ENCODE peak calls at places on chromosome 17, in five cellular contexts. E is foreskin fibroblast, V is IMR-90, O is endothelial cell, Z is hepatocyte. Q is an unnamed sample.

GRCh38 chr17:50344712-50345380 is 1.1 kb upstream of the XYLT2 start:
- DNase-seq in V (no peak), E (peak), Z (no peak), O (no peak), Q (no peak)

GRCh38 chr17:60157487-60158040 is 7.8 kb downstream of the CA4 start:
- DNase-seq in V (no peak), O (no peak), E (no peak), Z (peak), Q (no peak)

GRCh38 chr17:39617446-39618251 is 9.1 kb upstream of the PPP1R1B start:
- DNase-seq in Z (peak), O (no peak), E (peak), V (peak), Q (peak)

GRCh38 chr17:74472890-74473289 is 6.5 kb downstream of the CD300A start:
- DNase-seq in O (no peak), E (no peak), Z (no peak), V (no peak), Q (no peak)

GRCh38 chr17:16052486-16052885 is 52.9 kb downstream of the TTC19 start:
- DNase-seq in O (no peak), Z (no peak), E (peak), V (peak), Q (peak)

GRCh38 chr17:82876602-82877391 is 37.0 kb upstream of the ZNF750 start:
- DNase-seq in E (peak), O (peak), Z (peak), V (peak), Q (peak)

GRCh38 chr17:80453980-80454556 is 22.3 kb downstream of the NPTX1 start:
- DNase-seq in Z (no peak), O (no peak), E (no peak), V (no peak), Q (no peak)

GRCh38 chr17:42937712-42938596 is 26.3 kb downstream of the AARSD1 start:
- DNase-seq in Z (peak), O (peak), E (peak), V (peak), Q (peak)

GRCh38 chr17:16551878-16552636 is 16.9 kb downstream of the ZNF287 start:
- DNase-seq in V (no peak), Z (no peak), E (peak), O (no peak), Q (no peak)

GRCh38 chr17:11925271-11926021 is 71.8 kb downstream of the ZNF18 start:
- DNase-seq in V (no peak), O (no peak), E (no peak), Z (no peak), Q (no peak)

GRCh38 chr17:74453665-74454196 is 12.7 kb upstream of the CD300A start:
- DNase-seq in V (no peak), Z (no peak), O (peak), E (no peak), Q (no peak)

GRCh38 chr17:59427425-59427921 is 96.0 kb downstream of the YPEL2 start:
- DNase-seq in Z (no peak), E (peak), O (peak), V (peak), Q (peak)

GRCh38 chr17:65522751-65523404 is 38.6 kb downstream of the AXIN2 start:
- DNase-seq in E (no peak), O (no peak), V (no peak), Z (no peak), Q (no peak)

GRCh38 chr17:13311301-13311700 is 290.4 kb downstream of the HS3ST3A1 start:
- DNase-seq in V (peak), O (no peak), E (peak), Z (no peak), Q (peak)

GRCh38 chr17:29444589-29444988 is 54.4 kb downstream of the TAOK1 start:
- DNase-seq in E (peak), V (peak), Z (no peak), O (no peak), Q (peak)

GRCh38 chr17:38922538-38923291 is 2.7 kb upstream of the LASP1NB start:
- DNase-seq in E (peak), Z (peak), V (peak), O (no peak), Q (peak)

GRCh38 chr17:82356845-82357355 is 2.1 kb upstream of the TEX19 start:
- DNase-seq in O (no peak), V (no peak), Z (no peak), E (no peak), Q (no peak)

GRCh38 chr17:58040386-58040785 is 33.3 kb upstream of the SRSF1 start:
- DNase-seq in V (no peak), O (no peak), E (no peak), Z (no peak), Q (no peak)

GRCh38 chr17:42618442-42619150 is 9.1 kb downstream of the TUBG1 start:
- DNase-seq in E (peak), Z (peak), V (no peak), O (peak), Q (peak)

GRCh38 chr17:46788796-46789195 is 29.7 kb downstream of the WNT3 start:
- DNase-seq in Z (no peak), O (no peak), V (no peak), E (no peak), Q (no peak)

GRCh38 chr17:7011415-7011814 is 1.0 kb upstream of the RNASEK start:
- DNase-seq in Z (no peak), E (no peak), O (no peak), V (no peak), Q (no peak)

GRCh38 chr17:39626171-39626670 is 531 bp upstream of the PPP1R1B start:
- DNase-seq in E (no peak), V (no peak), O (no peak), Z (no peak), Q (no peak)

GRCh38 chr17:51144266-51145022 is 8.9 kb upstream of the NME1 start:
- DNase-seq in Z (no peak), V (no peak), O (no peak), E (no peak), Q (no peak)

GRCh38 chr17:68498479-68499326 is 13.5 kb upstream of the PRKAR1A start:
- DNase-seq in O (no peak), Z (no peak), E (peak), V (no peak), Q (no peak)

GRCh38 chr17:5522476-5522875 is 36.1 kb downstream of the MIS12 start:
- DNase-seq in V (no peak), E (no peak), O (no peak), Z (no peak), Q (no peak)

GRCh38 chr17:50875074-50875473 is 8.9 kb upstream of the TOB1 start:
- DNase-seq in O (no peak), V (no peak), E (no peak), Z (no peak), Q (no peak)

GRCh38 chr17:15382866-15383265 is 41.5 kb upstream of the TEKT3 start:
- DNase-seq in V (no peak), E (no peak), Z (peak), O (no peak), Q (no peak)

GRCh38 chr17:81385320-81386111 is 9.7 kb upstream of the BAHCC1 start:
- DNase-seq in E (peak), V (no peak), O (no peak), Z (no peak), Q (no peak)

GRCh38 chr17:8861482-8862181 is 5.8 kb downstream of the PIK3R6 start:
- DNase-seq in E (no peak), V (no peak), O (no peak), Z (no peak), Q (no peak)

GRCh38 chr17:40694584-40694983 is 9.0 kb downstream of the KRT24 start:
- DNase-seq in O (no peak), V (no peak), Z (peak), E (no peak), Q (no peak)

GRCh38 chr17:40307001-40307690 is 1.8 kb upstream of the RARA start:
- DNase-seq in V (no peak), Z (peak), O (no peak), E (peak), Q (peak)

GRCh38 chr17:40099627-40100418 is 566 bp downstream of the NR1D1 start:
- DNase-seq in O (no peak), E (no peak), V (no peak), Z (no peak), Q (no peak)

GRCh38 chr17:32593003-32593402 is 106.2 kb downstream of the CDK5R1 start:
- DNase-seq in V (no peak), O (no peak), E (peak), Z (no peak), Q (no peak)

GRCh38 chr17:76905036-76905435 is 36.8 kb downstream of the MGAT5B start:
- DNase-seq in Z (no peak), V (no peak), E (no peak), O (no peak), Q (no peak)
- TF ChIP-seq CTCF in Z (no peak), V (no peak), E (no peak), O (no peak), Q (no peak)

DNA sequence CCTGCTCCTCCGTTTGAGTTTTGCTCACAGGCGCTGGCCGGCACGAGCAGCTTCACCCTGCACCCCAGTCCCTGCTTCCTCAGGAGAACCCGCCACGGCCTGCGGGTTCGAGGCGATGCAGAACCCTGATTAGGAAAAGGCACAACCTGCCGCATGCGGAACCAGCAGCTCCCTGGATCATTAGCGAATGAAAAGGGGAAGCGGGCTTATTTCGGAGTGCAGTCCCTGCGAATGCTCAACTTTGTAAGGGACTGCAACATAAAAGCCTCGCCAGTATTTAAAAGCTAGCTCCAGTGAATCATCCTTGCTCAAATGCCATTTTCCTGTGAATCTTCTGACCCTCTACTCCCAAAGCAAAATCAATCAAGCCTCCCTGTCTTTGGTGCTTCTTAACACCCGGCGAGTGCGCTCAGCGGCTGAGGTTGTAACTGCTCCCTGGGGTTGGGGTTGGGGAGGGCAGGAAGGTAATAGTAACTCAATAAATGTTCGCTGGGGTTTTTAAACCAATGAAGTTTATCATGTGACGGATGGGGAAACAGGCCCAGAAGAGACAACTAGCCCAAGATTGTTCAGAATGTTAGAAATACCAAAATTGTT is 676 bp upstream of the AKAP10 start:
- DNase-seq in Z (peak), E (no peak), V (no peak), O (no peak), Q (no peak)
- TF ChIP-seq CTCF in Z (no peak), E (no peak), V (no peak), O (no peak), Q (no peak)

DNA sequence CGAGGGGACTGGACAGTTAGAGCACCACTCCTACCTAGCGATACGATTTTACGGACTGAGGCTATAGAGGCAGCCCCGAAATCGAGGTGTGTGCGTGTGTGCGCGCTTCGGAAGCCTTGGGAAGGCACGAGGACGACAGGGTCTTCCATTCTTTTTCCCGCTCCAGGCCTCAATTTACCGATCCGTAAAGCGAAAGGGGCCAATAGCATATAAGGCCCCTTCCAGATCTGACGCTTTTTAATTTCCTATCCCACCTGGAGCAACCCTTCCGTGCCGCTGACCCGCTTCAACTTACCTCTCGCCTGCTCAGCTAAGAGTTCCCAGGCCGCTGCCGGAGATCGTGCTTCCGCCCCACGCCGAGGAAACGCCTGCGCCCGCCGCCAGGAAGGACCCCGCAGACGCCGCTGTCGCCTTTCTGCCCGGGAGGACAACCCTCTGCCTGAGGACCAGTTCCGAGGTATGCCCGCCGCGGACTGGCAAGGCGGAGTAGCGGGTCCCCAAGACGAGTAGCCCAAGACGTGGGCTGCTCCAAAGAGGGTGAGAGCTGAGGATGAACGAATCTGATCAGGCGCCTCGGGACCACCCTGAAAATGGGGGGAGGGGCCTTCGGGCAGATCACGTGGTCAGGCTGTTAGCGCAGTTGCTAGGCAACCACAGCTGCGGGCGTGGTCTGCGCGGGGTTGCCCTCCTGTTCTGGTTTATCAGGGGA is at the start of gene EFTUD2:
- DNase-seq in Z (peak), O (peak), V (peak), E (peak), Q (peak)
- TF ChIP-seq CTCF in Z (no peak), O (no peak), V (no peak), E (no peak), Q (no peak)

GRCh38 chr17:77312786-77313599 is 172.2 kb downstream of the SEC14L1 start:
- DNase-seq in V (peak), E (peak), Z (peak), O (no peak), Q (peak)
- TF ChIP-seq CTCF in V (no peak), E (no peak), Z (no peak), O (no peak), Q (no peak)

GRCh38 chr17:45316271-45317112 is at the start of gene MAP3K14:
- DNase-seq in V (peak), Z (peak), O (peak), E (peak), Q (peak)

GRCh38 chr17:45315583-45316270 is 1.1 kb downstream of the MAP3K14 start:
- DNase-seq in V (no peak), E (no peak), O (no peak), Z (no peak), Q (no peak)

GRCh38 chr17:45319239-45319703 is 2.5 kb upstream of the MAP3K14 start:
- DNase-seq in E (peak), Z (peak), V (peak), O (no peak), Q (peak)

GRCh38 chr17:45318561-45319230 is 1.9 kb upstream of the MAP3K14 start:
- DNase-seq in O (no peak), E (no peak), Z (no peak), V (no peak), Q (no peak)

DNA sequence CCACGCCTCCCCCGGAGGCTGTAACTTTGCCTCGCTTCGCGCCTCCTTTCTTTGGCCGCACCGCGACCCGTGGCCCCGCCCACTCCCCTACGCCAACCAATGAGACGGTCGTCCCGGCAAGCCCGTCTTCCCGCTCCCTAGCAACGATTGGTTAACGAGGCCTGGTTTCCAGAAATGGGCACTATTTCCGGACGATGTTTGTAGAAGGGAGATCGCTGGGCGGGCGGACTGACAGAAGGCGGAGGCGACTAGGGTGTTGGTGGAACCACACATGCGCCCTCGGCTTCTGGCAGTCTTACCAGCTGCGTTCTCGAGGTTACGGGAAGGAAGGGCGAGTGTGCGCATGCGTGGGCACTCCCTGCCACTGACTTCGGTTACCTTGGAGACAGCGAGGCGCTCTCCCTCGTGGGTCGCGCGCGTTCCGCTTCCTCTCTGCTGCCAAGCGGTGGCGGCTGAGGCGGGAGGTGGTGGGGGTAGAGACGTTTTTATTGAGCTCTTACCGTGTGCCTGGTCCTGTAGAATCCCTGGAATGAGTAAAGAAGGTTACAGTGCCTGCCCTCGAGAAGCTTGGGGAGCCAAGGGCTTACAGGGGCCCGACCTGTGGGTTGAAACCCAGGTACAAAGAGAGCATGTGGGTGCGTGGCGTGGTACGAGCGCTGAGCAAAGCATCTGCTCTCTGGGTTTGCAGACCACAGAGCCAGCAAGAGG is 447 bp upstream of the MAP3K14 start:
- DNase-seq in E (peak), O (peak), V (peak), Z (peak), Q (peak)
- TF ChIP-seq CTCF in E (no peak), O (no peak), V (no peak), Z (no peak), Q (no peak)

DNA sequence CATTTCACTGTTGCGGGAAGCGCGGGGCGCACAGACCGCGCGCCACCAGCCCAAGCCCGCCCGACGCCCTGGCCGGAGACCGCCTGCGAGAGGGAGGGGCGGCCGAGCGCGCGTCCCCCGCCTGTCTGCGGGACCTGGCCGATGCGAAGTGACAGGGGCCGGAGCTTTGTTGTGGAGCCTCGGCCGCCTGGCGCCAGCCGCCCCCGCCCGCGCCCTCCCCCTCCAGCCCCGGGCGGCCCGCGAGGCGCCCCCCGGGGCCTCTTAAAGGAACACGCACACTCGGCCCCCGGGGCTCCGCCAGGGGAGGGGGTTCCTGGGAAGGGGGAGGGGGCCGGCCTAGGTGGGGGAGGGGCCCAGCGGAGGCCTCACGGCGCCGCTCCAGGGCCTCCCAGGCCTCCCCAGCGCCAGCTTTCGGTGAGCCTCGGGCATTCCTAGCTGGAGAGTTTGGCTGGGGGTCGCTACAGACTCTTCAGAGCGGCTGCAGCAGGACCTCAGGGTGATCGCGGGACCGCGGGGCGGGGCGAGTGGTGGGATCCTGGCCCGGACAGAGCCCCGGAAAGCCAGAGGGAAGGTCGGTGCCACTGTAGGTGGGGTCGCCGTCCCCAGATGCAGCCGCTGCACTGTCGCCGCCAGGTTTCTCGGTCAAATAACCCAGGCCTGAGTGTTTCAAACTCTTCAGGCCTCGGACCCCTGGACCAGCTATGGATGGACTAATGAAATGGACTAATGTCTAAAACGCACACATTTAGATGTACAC is 2.4 kb upstream of the TBX2 start:
- DNase-seq in E (peak), V (peak), O (no peak), Z (peak), Q (no peak)
- TF ChIP-seq CTCF in E (peak), V (peak), O (no peak), Z (peak), Q (peak)